ENCODE peak calls at places on chromosomes 7 and 10, in seven cellular contexts. One of them, this sample, is unnamed.

GRCh38 chr10:14102056-14102455 is 228.7 kb downstream of the FRMD4A start:
- DNase-seq in GM23338: peak; percentile 15
- DNase-seq in OCI-LY7: no peak
- DNase-seq in tibial nerve: no peak
- DNase-seq in mesendoderm: peak; percentile 92
- DNase-seq in IMR-90: peak; percentile 51
- DNase-seq in prostate gland: no peak
- DNase-seq in this sample: no peak

GRCh38 chr7:131335639-131336400 is 8.1 kb downstream of the MKLN1 start:
- DNase-seq in GM23338: no peak
- DNase-seq in OCI-LY7: no peak
- DNase-seq in tibial nerve: no peak
- DNase-seq in mesendoderm: no peak
- DNase-seq in IMR-90: no peak
- DNase-seq in prostate gland: no peak
- DNase-seq in this sample: no peak

GRCh38 chr7:23373151-23374004 is 74.2 kb downstream of the MALSU1 start:
- DNase-seq in GM23338: no peak
- DNase-seq in OCI-LY7: peak; percentile 92
- DNase-seq in tibial nerve: no peak
- DNase-seq in mesendoderm: no peak
- DNase-seq in IMR-90: peak; percentile 73
- DNase-seq in prostate gland: no peak
- DNase-seq in this sample: no peak

GRCh38 chr10:24197319-24197718 is 11.6 kb upstream of the KIAA1217 start:
- DNase-seq in GM23338: no peak
- DNase-seq in OCI-LY7: no peak
- DNase-seq in tibial nerve: no peak
- DNase-seq in mesendoderm: no peak
- DNase-seq in IMR-90: no peak
- DNase-seq in prostate gland: no peak
- DNase-seq in this sample: no peak

GRCh38 chr10:120581496-120581895 is 124.5 kb downstream of the PLPP4 start:
- DNase-seq in GM23338: peak; percentile 59
- DNase-seq in OCI-LY7: no peak
- DNase-seq in tibial nerve: no peak
- DNase-seq in mesendoderm: peak; percentile 85
- DNase-seq in IMR-90: no peak
- DNase-seq in prostate gland: no peak
- DNase-seq in this sample: peak; percentile 58

GRCh38 chr10:29315814-29316213 is 26.9 kb downstream of the LYZL1 start:
- DNase-seq in GM23338: no peak
- DNase-seq in OCI-LY7: no peak
- DNase-seq in tibial nerve: no peak
- DNase-seq in mesendoderm: no peak
- DNase-seq in IMR-90: no peak
- DNase-seq in prostate gland: no peak
- DNase-seq in this sample: no peak

GRCh38 chr7:129143724-129144094 is 798 bp upstream of the TSPAN33 start:
- DNase-seq in GM23338: no peak
- DNase-seq in OCI-LY7: no peak
- DNase-seq in tibial nerve: no peak
- DNase-seq in mesendoderm: no peak
- DNase-seq in IMR-90: no peak
- DNase-seq in prostate gland: no peak
- DNase-seq in this sample: no peak

GRCh38 chr7:44388089-44388970 is 62.9 kb upstream of the CAMK2B start:
- DNase-seq in GM23338: no peak
- DNase-seq in OCI-LY7: no peak
- DNase-seq in tibial nerve: no peak
- DNase-seq in mesendoderm: no peak
- DNase-seq in IMR-90: no peak
- DNase-seq in prostate gland: no peak
- DNase-seq in this sample: no peak

GRCh38 chr10:26840938-26841732 is 19.6 kb downstream of the ABI1 start:
- DNase-seq in GM23338: no peak
- DNase-seq in OCI-LY7: no peak
- DNase-seq in tibial nerve: no peak
- DNase-seq in mesendoderm: no peak
- DNase-seq in IMR-90: no peak
- DNase-seq in prostate gland: no peak
- DNase-seq in this sample: no peak

GRCh38 chr10:19974138-19974537 is 157.9 kb downstream of the PLXDC2 start:
- DNase-seq in GM23338: no peak
- DNase-seq in OCI-LY7: no peak
- DNase-seq in tibial nerve: no peak
- DNase-seq in mesendoderm: no peak
- DNase-seq in IMR-90: no peak
- DNase-seq in prostate gland: no peak
- DNase-seq in this sample: no peak

GRCh38 chr10:128125416-128125943 is 743 bp downstream of the MKI67 start:
- DNase-seq in GM23338: no peak
- DNase-seq in OCI-LY7: peak; percentile 47
- DNase-seq in tibial nerve: no peak
- DNase-seq in mesendoderm: peak; percentile 28
- DNase-seq in IMR-90: no peak
- DNase-seq in prostate gland: no peak
- DNase-seq in this sample: no peak

GRCh38 chr10:79229830-79230562 is 117.3 kb upstream of the PPIF start:
- DNase-seq in GM23338: peak; percentile 87
- DNase-seq in OCI-LY7: peak; percentile 38
- DNase-seq in tibial nerve: no peak
- DNase-seq in mesendoderm: peak; percentile 93
- DNase-seq in IMR-90: peak; percentile 46
- DNase-seq in prostate gland: no peak
- DNase-seq in this sample: peak; percentile 89

GRCh38 chr7:48419401-48419800 is 248.1 kb downstream of the ABCA13 start:
- DNase-seq in GM23338: no peak
- DNase-seq in OCI-LY7: no peak
- DNase-seq in tibial nerve: no peak
- DNase-seq in mesendoderm: no peak
- DNase-seq in IMR-90: no peak
- DNase-seq in prostate gland: no peak
- DNase-seq in this sample: no peak

GRCh38 chr7:778968-779451 is 51.9 kb upstream of the PRKAR1B start:
- DNase-seq in GM23338: no peak
- DNase-seq in OCI-LY7: no peak
- DNase-seq in tibial nerve: no peak
- DNase-seq in mesendoderm: no peak
- DNase-seq in IMR-90: no peak
- DNase-seq in prostate gland: no peak
- DNase-seq in this sample: peak; percentile 41

GRCh38 chr10:132309466-132309865 is 1.7 kb upstream of the STK32C start:
- DNase-seq in GM23338: no peak
- DNase-seq in OCI-LY7: no peak
- DNase-seq in tibial nerve: no peak
- DNase-seq in mesendoderm: no peak
- DNase-seq in IMR-90: no peak
- DNase-seq in prostate gland: no peak
- DNase-seq in this sample: peak; percentile 43

GRCh38 chr10:100800931-100801330 is 55.5 kb downstream of the PAX2 start:
- DNase-seq in GM23338: no peak
- DNase-seq in OCI-LY7: no peak
- DNase-seq in tibial nerve: no peak
- DNase-seq in mesendoderm: no peak
- DNase-seq in IMR-90: no peak
- DNase-seq in prostate gland: no peak
- DNase-seq in this sample: no peak

GRCh38 chr10:95360122-95360715 is 69.4 kb upstream of the PDLIM1 start:
- DNase-seq in GM23338: no peak
- DNase-seq in OCI-LY7: peak; percentile 28
- DNase-seq in tibial nerve: no peak
- DNase-seq in mesendoderm: no peak
- DNase-seq in IMR-90: peak; percentile 34
- DNase-seq in prostate gland: no peak
- DNase-seq in this sample: peak; percentile 52

GRCh38 chr7:24721378-24722030 is 35.8 kb downstream of the GSDME start:
- DNase-seq in GM23338: peak; percentile 50
- DNase-seq in OCI-LY7: peak; percentile 26
- DNase-seq in tibial nerve: no peak
- DNase-seq in mesendoderm: no peak
- DNase-seq in IMR-90: no peak
- DNase-seq in prostate gland: no peak
- DNase-seq in this sample: no peak

GRCh38 chr7:29113384-29114102 is 32.8 kb downstream of the CPVL start:
- DNase-seq in GM23338: peak; percentile 75
- DNase-seq in OCI-LY7: peak; percentile 2
- DNase-seq in tibial nerve: no peak
- DNase-seq in mesendoderm: peak; percentile 82
- DNase-seq in IMR-90: no peak
- DNase-seq in prostate gland: no peak
- DNase-seq in this sample: peak; percentile 35

GRCh38 chr7:116395125-116395791 is 104.3 kb upstream of the CAV2 start:
- DNase-seq in GM23338: no peak
- DNase-seq in OCI-LY7: no peak
- DNase-seq in tibial nerve: no peak
- DNase-seq in mesendoderm: peak; percentile 86
- DNase-seq in IMR-90: peak; percentile 94
- DNase-seq in prostate gland: no peak
- DNase-seq in this sample: no peak

GRCh38 chr10:131033166-131034085 is 278.1 kb downstream of the TCERG1L start:
- DNase-seq in GM23338: no peak
- DNase-seq in OCI-LY7: no peak
- DNase-seq in tibial nerve: no peak
- DNase-seq in mesendoderm: no peak
- DNase-seq in IMR-90: no peak
- DNase-seq in prostate gland: no peak
- DNase-seq in this sample: peak; percentile 21

GRCh38 chr7:144812379-144813283 is 23.2 kb downstream of the TPK1 start:
- DNase-seq in GM23338: no peak
- DNase-seq in OCI-LY7: peak; percentile 68
- DNase-seq in tibial nerve: no peak
- DNase-seq in mesendoderm: no peak
- DNase-seq in IMR-90: no peak
- DNase-seq in prostate gland: no peak
- DNase-seq in this sample: no peak

GRCh38 chr10:99532687-99533495 is at the start of gene NKX2-3:
- DNase-seq in GM23338: peak; percentile 93
- DNase-seq in OCI-LY7: no peak
- DNase-seq in tibial nerve: no peak
- DNase-seq in mesendoderm: peak; percentile 86
- DNase-seq in IMR-90: peak; percentile 46
- DNase-seq in prostate gland: no peak
- DNase-seq in this sample: peak; percentile 93

GRCh38 chr7:73570977-73571376 is 7.4 kb downstream of the TBL2 start:
- DNase-seq in GM23338: no peak
- DNase-seq in OCI-LY7: no peak
- DNase-seq in tibial nerve: no peak
- DNase-seq in mesendoderm: no peak
- DNase-seq in IMR-90: no peak
- DNase-seq in prostate gland: no peak
- DNase-seq in this sample: no peak

GRCh38 chr7:158431941-158432347 is 155.7 kb downstream of the PTPRN2 start:
- DNase-seq in GM23338: no peak
- DNase-seq in OCI-LY7: no peak
- DNase-seq in tibial nerve: peak; percentile 26
- DNase-seq in mesendoderm: peak; percentile 25
- DNase-seq in IMR-90: peak; percentile 28
- DNase-seq in prostate gland: peak; percentile 43
- DNase-seq in this sample: peak; percentile 42

GRCh38 chr7:25894002-25894901 is 257.7 kb upstream of the NFE2L3 start:
- DNase-seq in GM23338: peak; percentile 75
- DNase-seq in OCI-LY7: peak; percentile 73
- DNase-seq in tibial nerve: no peak
- DNase-seq in mesendoderm: peak; percentile 92
- DNase-seq in IMR-90: no peak
- DNase-seq in prostate gland: no peak
- DNase-seq in this sample: peak; percentile 47

GRCh38 chr7:26428571-26428970 is 136.9 kb downstream of the SNX10 start:
- DNase-seq in GM23338: no peak
- DNase-seq in OCI-LY7: no peak
- DNase-seq in tibial nerve: no peak
- DNase-seq in mesendoderm: no peak
- DNase-seq in IMR-90: no peak
- DNase-seq in prostate gland: no peak
- DNase-seq in this sample: no peak

GRCh38 chr10:105183506-105183905 is 542.4 kb downstream of the SORCS3 start:
- DNase-seq in GM23338: no peak
- DNase-seq in OCI-LY7: no peak
- DNase-seq in tibial nerve: no peak
- DNase-seq in mesendoderm: no peak
- DNase-seq in IMR-90: no peak
- DNase-seq in prostate gland: no peak
- DNase-seq in this sample: no peak

GRCh38 chr7:36717596-36717995 is 6.7 kb downstream of the AOAH start:
- DNase-seq in GM23338: no peak
- DNase-seq in OCI-LY7: no peak
- DNase-seq in tibial nerve: no peak
- DNase-seq in mesendoderm: no peak
- DNase-seq in IMR-90: no peak
- DNase-seq in prostate gland: no peak
- DNase-seq in this sample: no peak

GRCh38 chr7:95950698-95951097 is 178.3 kb downstream of the DYNC1I1 start:
- DNase-seq in GM23338: no peak
- DNase-seq in OCI-LY7: no peak
- DNase-seq in tibial nerve: no peak
- DNase-seq in mesendoderm: no peak
- DNase-seq in IMR-90: no peak
- DNase-seq in prostate gland: no peak
- DNase-seq in this sample: no peak

GRCh38 chr7:75056476-75056875 is 17.1 kb downstream of the RCC1L start:
- DNase-seq in GM23338: no peak
- DNase-seq in OCI-LY7: no peak
- DNase-seq in tibial nerve: no peak
- DNase-seq in mesendoderm: no peak
- DNase-seq in IMR-90: peak; percentile 83
- DNase-seq in prostate gland: no peak
- DNase-seq in this sample: no peak
- H3K36me3 ChIP-seq in GM23338: peaks cover 17% of the 10 kb centered on the region
- H3K36me3 ChIP-seq in OCI-LY7: peaks cover 96% of the 10 kb centered on the region
- H3K36me3 ChIP-seq in tibial nerve: peaks cover 3% of the 10 kb centered on the region
- H3K36me3 ChIP-seq in mesendoderm: peaks cover 15% of the 10 kb centered on the region
- H3K36me3 ChIP-seq in IMR-90: peaks cover 52% of the 10 kb centered on the region
- H3K36me3 ChIP-seq in prostate gland: peaks cover 19% of the 10 kb centered on the region
- H3K36me3 ChIP-seq in this sample: peaks cover 37% of the 10 kb centered on the region

GRCh38 chr10:63539994-63540393 is 18.8 kb downstream of the REEP3 start:
- DNase-seq in GM23338: no peak
- DNase-seq in OCI-LY7: no peak
- DNase-seq in tibial nerve: no peak
- DNase-seq in mesendoderm: no peak
- DNase-seq in IMR-90: no peak
- DNase-seq in prostate gland: no peak
- DNase-seq in this sample: no peak
- H3K36me3 ChIP-seq in GM23338: no peaks in the 10 kb centered on the region
- H3K36me3 ChIP-seq in OCI-LY7: no peaks in the 10 kb centered on the region
- H3K36me3 ChIP-seq in tibial nerve: no peaks in the 10 kb centered on the region
- H3K36me3 ChIP-seq in mesendoderm: no peaks in the 10 kb centered on the region
- H3K36me3 ChIP-seq in IMR-90: no peaks in the 10 kb centered on the region
- H3K36me3 ChIP-seq in prostate gland: no peaks in the 10 kb centered on the region
- H3K36me3 ChIP-seq in this sample: no peaks in the 10 kb centered on the region

GRCh38 chr7:46607176-46607575 is 686.1 kb upstream of the IGFBP3 start:
- DNase-seq in GM23338: no peak
- DNase-seq in OCI-LY7: no peak
- DNase-seq in tibial nerve: no peak
- DNase-seq in mesendoderm: no peak
- DNase-seq in IMR-90: no peak
- DNase-seq in prostate gland: no peak
- DNase-seq in this sample: no peak
- H3K36me3 ChIP-seq in GM23338: no peaks in the 10 kb centered on the region
- H3K36me3 ChIP-seq in OCI-LY7: no peaks in the 10 kb centered on the region
- H3K36me3 ChIP-seq in tibial nerve: no peaks in the 10 kb centered on the region
- H3K36me3 ChIP-seq in mesendoderm: no peaks in the 10 kb centered on the region
- H3K36me3 ChIP-seq in IMR-90: no peaks in the 10 kb centered on the region
- H3K36me3 ChIP-seq in prostate gland: no peaks in the 10 kb centered on the region
- H3K36me3 ChIP-seq in this sample: no peaks in the 10 kb centered on the region

GRCh38 chr10:72234560-72235095 is 18.6 kb upstream of the ASCC1 start:
- DNase-seq in GM23338: no peak
- DNase-seq in OCI-LY7: no peak
- DNase-seq in tibial nerve: no peak
- DNase-seq in mesendoderm: no peak
- DNase-seq in IMR-90: no peak
- DNase-seq in prostate gland: no peak
- DNase-seq in this sample: no peak
- H3K36me3 ChIP-seq in GM23338: peaks cover 21% of the 10 kb centered on the region
- H3K36me3 ChIP-seq in OCI-LY7: peaks cover 60% of the 10 kb centered on the region
- H3K36me3 ChIP-seq in tibial nerve: peaks cover 6% of the 10 kb centered on the region
- H3K36me3 ChIP-seq in mesendoderm: peaks cover 5% of the 10 kb centered on the region
- H3K36me3 ChIP-seq in IMR-90: peaks cover 18% of the 10 kb centered on the region
- H3K36me3 ChIP-seq in prostate gland: peaks cover 19% of the 10 kb centered on the region
- H3K36me3 ChIP-seq in this sample: peaks cover 13% of the 10 kb centered on the region

This sample was measured in H7.